ENCODE peak calls at places on chromosomes 11 and 22, in five cellular contexts. N is WTC11, Y is HFF-Myc, S is progenitor cell of endocrine pancreas, T is AG09309. J is an unnamed sample.

GRCh38 chr22:24033731-24034130 is 22.6 kb downstream of the CABIN1 start:
- DNase-seq in N (no peak), Y (no peak), S (no peak), T (no peak), J (no peak)

GRCh38 chr11:8652140-8652539 is 30.3 kb downstream of the TRIM66 start:
- DNase-seq in N (no peak), Y (peak), S (no peak), T (peak), J (no peak)

GRCh38 chr11:60925685-60926267 is 1.5 kb downstream of the TMEM132A start:
- DNase-seq in N (no peak), Y (no peak), S (no peak), T (peak), J (no peak)

GRCh38 chr22:40436460-40437431 is 66.4 kb downstream of the SGSM3 start:
- DNase-seq in N (no peak), Y (no peak), S (no peak), T (peak), J (peak)

GRCh38 chr11:100923555-100923954 is 206.1 kb downstream of the PGR start:
- DNase-seq in N (no peak), Y (no peak), S (no peak), T (no peak), J (no peak)

GRCh38 chr11:1727088-1727690 is 23.2 kb downstream of the IFITM10 start:
- DNase-seq in N (no peak), Y (no peak), S (no peak), T (no peak), J (no peak)

GRCh38 chr11:110376711-110377324 is 52.9 kb upstream of the FDX1 start:
- DNase-seq in N (peak), Y (peak), S (peak), T (peak), J (peak)

GRCh38 chr11:81869337-81870065 is 864.2 kb downstream of the FAM181B start:
- DNase-seq in N (no peak), Y (no peak), S (no peak), T (no peak), J (no peak)

GRCh38 chr11:13772223-13773046 is 104.0 kb downstream of the FAR1 start:
- DNase-seq in N (no peak), Y (peak), S (no peak), T (peak), J (peak)

GRCh38 chr11:75269367-75269660 is 28.7 kb downstream of the TPBGL start:
- DNase-seq in N (no peak), Y (no peak), S (no peak), T (no peak), J (no peak)

GRCh38 chr11:75272391-75272790 is 31.8 kb downstream of the TPBGL start:
- DNase-seq in N (no peak), Y (no peak), S (no peak), T (no peak), J (no peak)

GRCh38 chr11:75271730-75272129 is 31.2 kb downstream of the TPBGL start:
- DNase-seq in N (no peak), Y (no peak), S (no peak), T (no peak), J (no peak)

GRCh38 chr11:75269896-75270295 is 29.3 kb downstream of the TPBGL start:
- DNase-seq in N (no peak), Y (no peak), S (no peak), T (no peak), J (no peak)

DNA sequence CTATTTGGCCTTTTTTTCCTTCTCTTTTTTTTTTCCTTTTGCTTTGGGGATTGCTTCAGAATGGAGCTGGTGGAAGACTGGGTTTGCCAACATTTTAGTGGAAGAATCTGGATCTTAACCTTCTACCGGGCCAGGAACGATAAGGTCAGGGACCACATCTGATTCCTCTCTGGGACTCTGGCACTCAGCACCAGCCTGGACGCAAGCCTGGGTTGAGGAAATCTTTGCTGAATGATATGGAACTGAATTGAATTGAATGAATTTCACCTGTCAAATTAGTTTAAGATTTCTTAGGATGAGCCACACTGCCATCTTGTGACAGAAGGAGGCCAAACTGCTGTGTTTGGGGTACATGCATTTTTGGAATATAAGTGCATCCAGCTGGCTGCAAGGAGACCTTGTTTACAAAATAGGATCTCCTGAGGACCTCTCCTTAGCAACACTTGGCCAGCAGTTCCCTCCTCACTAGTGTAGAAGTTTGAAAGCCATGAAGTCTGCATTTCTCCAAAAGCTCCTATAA is 30.4 kb downstream of the TPBGL start:
- DNase-seq in N (no peak), Y (no peak), S (no peak), T (no peak), J (peak)
- TF ChIP-seq CTCF in N (no peak), Y (peak), S (no peak), T (peak), J (peak)

DNA sequence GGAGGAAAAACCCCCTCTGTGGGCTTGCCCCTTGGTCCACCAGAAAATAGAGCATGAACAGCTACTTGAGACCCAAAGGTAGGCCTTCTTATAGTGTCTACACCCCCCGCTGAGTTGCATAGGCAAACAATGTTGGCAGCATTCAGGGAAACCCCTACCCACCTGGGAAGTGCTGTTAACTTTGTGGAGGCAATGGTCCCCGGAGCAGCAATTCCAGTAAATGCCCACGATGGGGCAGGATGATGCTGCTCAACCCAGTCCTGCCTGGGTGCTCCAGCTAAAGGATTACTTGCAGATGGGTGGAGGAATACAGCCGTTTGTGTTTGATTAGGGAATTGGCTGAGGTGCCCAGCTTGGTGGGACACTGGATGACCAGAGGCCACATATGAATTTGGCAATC is 381.3 kb upstream of the ANO5 start:
- DNase-seq in N (peak), Y (no peak), S (no peak), T (no peak), J (peak)
- TF ChIP-seq CTCF in N (peak), Y (no peak), S (peak), T (no peak), J (peak)

GRCh38 chr11:116193321-116194114 is 579.3 kb downstream of the BUD13 start:
- DNase-seq in N (peak), Y (peak), S (peak), T (peak), J (peak)
- TF ChIP-seq CTCF in N (no peak), Y (no peak), S (peak), T (no peak), J (peak)

DNA sequence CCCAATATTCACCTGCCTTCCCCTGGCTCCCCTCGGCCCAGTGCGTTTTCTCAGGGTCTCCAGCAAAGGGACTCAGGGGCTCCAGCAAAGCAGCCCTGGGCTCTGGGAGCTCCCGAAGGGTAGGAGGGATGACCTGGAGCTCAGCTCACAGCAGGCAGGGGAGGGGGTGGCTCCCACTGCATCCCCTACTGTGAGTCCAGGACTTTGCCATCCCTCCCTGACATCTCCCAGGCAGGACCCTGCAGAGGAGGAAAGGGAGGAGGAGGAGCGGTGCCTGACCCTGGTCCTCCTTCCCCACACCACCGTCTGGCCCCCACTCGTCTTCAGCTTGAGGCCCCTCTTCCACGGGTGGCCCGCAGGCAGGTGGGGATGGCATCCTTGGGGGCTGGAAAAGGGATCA is 5.0 kb downstream of the CABP7 start:
- DNase-seq in N (no peak), Y (no peak), S (no peak), T (no peak), J (no peak)
- TF ChIP-seq CTCF in N (no peak), Y (no peak), S (no peak), T (no peak), J (no peak)

GRCh38 chr11:7584910-7585309 is 71.1 kb downstream of the PPFIBP2 start:
- DNase-seq in N (no peak), Y (no peak), S (no peak), T (no peak), J (no peak)

GRCh38 chr11:7589861-7590260 is 76.1 kb downstream of the PPFIBP2 start:
- DNase-seq in N (no peak), Y (no peak), S (no peak), T (no peak), J (no peak)

GRCh38 chr11:7590529-7590928 is 76.7 kb downstream of the PPFIBP2 start:
- DNase-seq in N (no peak), Y (no peak), S (no peak), T (no peak), J (no peak)

GRCh38 chr11:7585816-7586215 is 72.0 kb downstream of the PPFIBP2 start:
- DNase-seq in N (no peak), Y (no peak), S (no peak), T (no peak), J (no peak)

GRCh38 chr11:7587712-7588111 is 73.9 kb downstream of the PPFIBP2 start:
- DNase-seq in N (no peak), Y (no peak), S (no peak), T (no peak), J (no peak)
- TF ChIP-seq CTCF in N (no peak), Y (no peak), S (no peak), T (no peak), J (no peak)

GRCh38 chr11:64516226-64516625 is 74.8 kb upstream of the SLC22A12 start:
- DNase-seq in N (no peak), Y (no peak), S (no peak), T (no peak), J (no peak)
- TF ChIP-seq CTCF in N (peak), Y (peak), S (no peak), T (no peak), J (peak)